ENCODE peak calls at places on chromosomes 3 and 15, in six cellular contexts. Y is heart left ventricle, F is IMR-90, E is esophagus squamous epithelium, N is breast epithelium, M is K562. U is an unnamed sample.

GRCh38 chr3:160108357-160108756 is 116.9 kb upstream of the C3orf80 start:
- DNase-seq in Y (no peak), F (no peak), E (no peak), N (no peak), M (no peak), U (no peak)

GRCh38 chr3:170469151-170470062 is 50.7 kb downstream of the CLDN11 start:
- DNase-seq in Y (no peak), F (peak), E (no peak), N (no peak), M (no peak), U (peak)

GRCh38 chr3:58000713-58001467 is 7.3 kb upstream of the FLNB start:
- DNase-seq in Y (no peak), F (no peak), E (no peak), N (no peak), M (no peak), U (no peak)

GRCh38 chr15:84736375-84736774 is 12.0 kb upstream of the ZNF592 start:
- DNase-seq in Y (no peak), F (no peak), E (no peak), N (no peak), M (no peak), U (no peak)

GRCh38 chr15:92800013-92800412 is 100.1 kb upstream of the CHD2 start:
- DNase-seq in Y (no peak), F (no peak), E (no peak), N (no peak), M (no peak), U (no peak)

GRCh38 chr3:2511356-2511755 is 412.7 kb downstream of the CNTN4 start:
- DNase-seq in Y (no peak), F (no peak), E (no peak), N (no peak), M (no peak), U (no peak)

GRCh38 chr3:150925751-150926201 is 20.5 kb upstream of the MINDY4B start:
- DNase-seq in Y (peak), F (peak), E (no peak), N (no peak), M (peak), U (peak)

GRCh38 chr15:74978503-74978902 is 16.9 kb upstream of the SCAMP5 start:
- DNase-seq in Y (no peak), F (peak), E (no peak), N (no peak), M (no peak), U (no peak)

GRCh38 chr3:5226783-5227182 is 39.3 kb downstream of the EDEM1 start:
- DNase-seq in Y (no peak), F (peak), E (no peak), N (no peak), M (no peak), U (no peak)

GRCh38 chr3:175404026-175404425 is 544.9 kb downstream of the NAALADL2 start:
- DNase-seq in Y (no peak), F (peak), E (no peak), N (no peak), M (no peak), U (no peak)

GRCh38 chr3:10577521-10577920 is 72.1 kb upstream of the ATP2B2 start:
- DNase-seq in Y (no peak), F (no peak), E (no peak), N (no peak), M (no peak), U (no peak)

GRCh38 chr15:38750816-38751215 is 186.2 kb upstream of the RASGRP1 start:
- DNase-seq in Y (no peak), F (no peak), E (no peak), N (no peak), M (no peak), U (no peak)

GRCh38 chr3:139586420-139587017 is 47.0 kb upstream of the RBP1 start:
- DNase-seq in Y (no peak), F (no peak), E (no peak), N (no peak), M (no peak), U (no peak)

GRCh38 chr3:11159421-11159904 is 5.2 kb downstream of the HRH1 start:
- DNase-seq in Y (no peak), F (peak), E (no peak), N (no peak), M (no peak), U (peak)

GRCh38 chr15:92385096-92385495 is 8.6 kb upstream of the ST8SIA2 start:
- DNase-seq in Y (no peak), F (peak), E (no peak), N (no peak), M (no peak), U (no peak)

GRCh38 chr3:121667333-121667732 is 6.6 kb upstream of the HCLS1 start:
- DNase-seq in Y (no peak), F (no peak), E (no peak), N (no peak), M (no peak), U (no peak)

GRCh38 chr15:52385670-52386069 is 90.1 kb upstream of the MYO5C start:
- DNase-seq in Y (no peak), F (no peak), E (no peak), N (no peak), M (no peak), U (no peak)

GRCh38 chr3:168544097-168544957 is 448.6 kb upstream of the GOLIM4 start:
- DNase-seq in Y (no peak), F (peak), E (no peak), N (no peak), M (no peak), U (no peak)

GRCh38 chr3:108125550-108126071 is 34.8 kb upstream of the CD47 start:
- DNase-seq in Y (no peak), F (no peak), E (peak), N (no peak), M (peak), U (no peak)

GRCh38 chr15:93985925-93986324 is 245.4 kb upstream of the MCTP2 start:
- DNase-seq in Y (no peak), F (no peak), E (no peak), N (no peak), M (no peak), U (no peak)

GRCh38 chr15:75672646-75673425 is 25.1 kb downstream of the SNX33 start:
- DNase-seq in Y (no peak), F (peak), E (no peak), N (no peak), M (no peak), U (no peak)

GRCh38 chr3:41404601-41405000 is 205.3 kb downstream of the CTNNB1 start:
- DNase-seq in Y (no peak), F (no peak), E (no peak), N (no peak), M (no peak), U (no peak)

GRCh38 chr3:60517134-60517533 is 734.1 kb downstream of the FHIT start:
- DNase-seq in Y (no peak), F (no peak), E (no peak), N (no peak), M (no peak), U (no peak)

GRCh38 chr3:60513241-60513640 is 738.0 kb downstream of the FHIT start:
- DNase-seq in Y (no peak), F (no peak), E (no peak), N (no peak), M (no peak), U (no peak)

GRCh38 chr3:60514085-60514649 is 737.1 kb downstream of the FHIT start:
- DNase-seq in Y (peak), F (no peak), E (no peak), N (no peak), M (no peak), U (no peak)

GRCh38 chr3:60512506-60512905 is 738.7 kb downstream of the FHIT start:
- DNase-seq in Y (no peak), F (no peak), E (no peak), N (no peak), M (no peak), U (no peak)

DNA sequence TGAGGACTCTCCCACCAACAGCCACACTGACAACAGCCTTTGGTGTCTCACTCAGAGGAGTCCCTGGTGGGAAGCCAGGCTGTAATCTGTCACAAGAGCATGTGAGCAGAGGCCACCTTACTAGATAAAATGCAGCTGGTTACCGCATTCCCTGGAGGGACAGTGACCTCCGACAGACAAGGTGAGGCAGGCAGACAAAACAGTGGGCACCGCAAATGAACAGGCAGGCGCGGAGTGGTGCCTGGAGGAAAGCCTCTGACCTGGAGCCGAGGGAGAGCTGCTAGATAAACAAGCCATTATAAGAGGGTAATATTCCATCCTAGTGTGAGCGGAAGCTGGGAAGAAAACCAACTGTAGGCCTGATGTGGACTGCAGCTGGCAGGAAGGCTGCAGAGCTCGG is 736.4 kb downstream of the FHIT start:
- DNase-seq in Y (no peak), F (no peak), E (no peak), N (no peak), M (no peak), U (no peak)
- H3K27ac ChIP-seq in Y (no peak), F (no peak), E (no peak), N (no peak), M (no peak), U (no peak)

DNA sequence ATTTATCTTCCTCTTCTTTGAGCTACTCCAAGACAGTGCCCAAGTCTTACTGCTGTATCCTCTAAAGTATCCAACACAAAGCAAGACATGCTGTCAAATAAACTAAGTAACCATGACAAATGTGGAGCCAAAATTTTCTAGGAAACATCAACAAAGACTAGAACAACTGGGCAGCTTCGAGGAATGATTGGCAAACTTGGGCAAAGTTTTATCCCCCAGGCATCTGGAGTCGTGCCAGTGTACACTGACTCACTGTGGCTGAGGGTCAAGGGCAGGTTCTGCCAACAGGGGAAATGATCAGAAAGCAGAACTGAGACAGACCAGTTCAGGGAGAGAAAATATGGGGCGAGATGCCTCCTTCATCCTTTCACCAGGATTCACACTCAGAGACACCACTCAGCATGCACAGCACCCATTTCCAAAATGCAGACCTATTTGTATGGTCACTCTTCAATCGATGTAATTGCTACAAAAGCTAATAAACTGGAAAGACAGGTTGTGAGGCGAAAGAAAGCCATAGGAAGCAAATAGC is 65.8 kb downstream of the MB21D2 start:
- DNase-seq in Y (no peak), F (peak), E (no peak), N (peak), M (no peak), U (no peak)
- TF ChIP-seq POLR2A in Y (no peak), F (no peak), E (no peak), N (no peak), M (no peak), U (no peak)

GRCh38 chr3:195270079-195270349 is 945 bp downstream of the XXYLT1 start:
- DNase-seq in Y (no peak), F (no peak), E (no peak), N (no peak), M (no peak), U (no peak)

GRCh38 chr3:195270350-195271115 is 426 bp downstream of the XXYLT1 start:
- DNase-seq in Y (peak), F (peak), E (no peak), N (no peak), M (peak), U (no peak)

GRCh38 chr3:195271116-195271858 is at the start of gene XXYLT1:
- DNase-seq in Y (peak), F (peak), E (peak), N (peak), M (peak), U (peak)

GRCh38 chr3:195268608-195269309 is 2.2 kb downstream of the XXYLT1 start:
- DNase-seq in Y (no peak), F (no peak), E (no peak), N (no peak), M (no peak), U (no peak)

GRCh38 chr3:195269375-195270078 is 1.4 kb downstream of the XXYLT1 start:
- DNase-seq in Y (no peak), F (no peak), E (no peak), N (no peak), M (no peak), U (no peak)
- H3K27ac ChIP-seq in Y (no peak), F (no peak), E (peak), N (no peak), M (peak), U (peak)

GRCh38 chr3:186789554-186790260 is 6.3 kb downstream of the EIF4A2 start:
- DNase-seq in Y (no peak), F (peak), E (no peak), N (no peak), M (peak), U (no peak)

GRCh38 chr3:186788482-186789370 is 5.3 kb downstream of the EIF4A2 start:
- DNase-seq in Y (no peak), F (no peak), E (no peak), N (no peak), M (peak), U (no peak)

GRCh38 chr3:186786810-186787375 is 3.5 kb downstream of the EIF4A2 start:
- DNase-seq in Y (no peak), F (no peak), E (no peak), N (no peak), M (no peak), U (no peak)

GRCh38 chr3:186785517-186786018 is 2.2 kb downstream of the EIF4A2 start:
- DNase-seq in Y (no peak), F (no peak), E (no peak), N (no peak), M (no peak), U (no peak)

DNA sequence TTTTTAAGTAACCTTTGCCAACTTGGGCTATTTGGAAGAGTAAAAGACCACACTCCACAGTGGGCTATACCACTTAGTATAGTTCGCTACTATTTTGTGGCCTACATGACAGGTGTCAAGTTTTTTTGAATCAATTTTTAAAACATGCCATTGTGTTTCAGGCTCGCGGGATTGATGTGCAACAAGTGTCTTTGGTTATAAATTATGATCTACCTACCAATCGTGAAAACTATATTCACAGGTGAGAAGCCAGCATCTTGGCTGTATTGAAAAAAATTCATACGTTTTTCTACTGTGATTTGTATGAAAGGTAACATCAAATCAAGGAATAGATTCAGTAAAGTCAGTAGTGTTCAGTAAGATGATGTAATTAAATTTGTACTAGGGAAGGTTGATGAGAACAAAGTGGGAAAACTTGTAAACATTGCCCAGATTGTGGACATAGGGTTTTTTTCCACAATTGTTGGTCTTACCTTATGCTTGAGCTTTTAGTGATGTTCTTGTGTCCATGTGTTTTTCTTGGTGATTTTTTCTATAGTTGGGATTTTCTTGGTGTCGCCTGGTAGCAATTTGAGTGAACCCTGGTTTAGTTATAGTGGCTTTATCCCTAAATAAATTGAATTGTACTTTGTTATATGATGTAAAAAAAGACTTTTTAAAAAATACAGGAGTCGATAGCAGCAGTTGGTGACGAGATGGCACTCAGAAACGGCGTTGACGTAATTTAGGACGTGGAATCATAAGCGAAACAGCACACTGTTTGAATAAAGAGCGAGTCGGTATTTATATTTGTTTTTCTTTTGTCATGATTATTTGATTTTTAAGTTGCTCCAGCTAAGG is 4.5 kb downstream of the EIF4A2 start:
- DNase-seq in Y (no peak), F (no peak), E (no peak), N (no peak), M (no peak), U (no peak)
- TF ChIP-seq POLR2A in Y (no peak), F (peak), E (no peak), N (no peak), M (peak), U (no peak)

GRCh38 chr3:14431928-14432834 is 29.8 kb downstream of the SLC6A6 start:
- DNase-seq in Y (peak), F (peak), E (peak), N (peak), M (peak), U (peak)

GRCh38 chr3:14432996-14433572 is 30.7 kb downstream of the SLC6A6 start:
- DNase-seq in Y (no peak), F (no peak), E (no peak), N (no peak), M (no peak), U (no peak)

GRCh38 chr3:14434541-14435151 is 32.2 kb downstream of the SLC6A6 start:
- DNase-seq in Y (no peak), F (no peak), E (no peak), N (peak), M (no peak), U (no peak)

GRCh38 chr3:14435175-14436011 is 33.0 kb downstream of the SLC6A6 start:
- DNase-seq in Y (no peak), F (no peak), E (no peak), N (no peak), M (no peak), U (no peak)

DNA sequence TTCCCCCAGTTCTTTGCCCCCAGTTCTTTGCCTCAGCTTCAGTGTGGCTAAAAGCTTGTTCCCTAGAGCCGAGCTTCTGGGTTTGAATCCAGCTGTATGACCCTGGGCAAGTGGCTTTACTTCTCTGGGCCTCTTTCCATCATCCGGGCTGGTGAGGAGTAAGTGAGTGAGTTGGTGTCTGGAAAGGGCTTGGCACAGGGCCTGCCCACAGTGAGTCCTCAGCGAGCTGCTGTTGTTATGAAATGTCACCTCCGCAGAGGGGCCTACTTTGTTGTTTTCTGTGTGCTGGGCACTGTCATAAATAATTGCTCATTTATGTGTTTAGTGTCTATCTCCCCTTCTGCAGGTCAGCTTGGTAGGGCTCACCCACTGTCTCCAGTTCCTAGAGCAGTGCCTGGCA is 31.7 kb downstream of the SLC6A6 start:
- DNase-seq in Y (no peak), F (peak), E (no peak), N (no peak), M (no peak), U (no peak)
- H3K27ac ChIP-seq in Y (peak), F (no peak), E (peak), N (peak), M (peak), U (no peak)

DNA sequence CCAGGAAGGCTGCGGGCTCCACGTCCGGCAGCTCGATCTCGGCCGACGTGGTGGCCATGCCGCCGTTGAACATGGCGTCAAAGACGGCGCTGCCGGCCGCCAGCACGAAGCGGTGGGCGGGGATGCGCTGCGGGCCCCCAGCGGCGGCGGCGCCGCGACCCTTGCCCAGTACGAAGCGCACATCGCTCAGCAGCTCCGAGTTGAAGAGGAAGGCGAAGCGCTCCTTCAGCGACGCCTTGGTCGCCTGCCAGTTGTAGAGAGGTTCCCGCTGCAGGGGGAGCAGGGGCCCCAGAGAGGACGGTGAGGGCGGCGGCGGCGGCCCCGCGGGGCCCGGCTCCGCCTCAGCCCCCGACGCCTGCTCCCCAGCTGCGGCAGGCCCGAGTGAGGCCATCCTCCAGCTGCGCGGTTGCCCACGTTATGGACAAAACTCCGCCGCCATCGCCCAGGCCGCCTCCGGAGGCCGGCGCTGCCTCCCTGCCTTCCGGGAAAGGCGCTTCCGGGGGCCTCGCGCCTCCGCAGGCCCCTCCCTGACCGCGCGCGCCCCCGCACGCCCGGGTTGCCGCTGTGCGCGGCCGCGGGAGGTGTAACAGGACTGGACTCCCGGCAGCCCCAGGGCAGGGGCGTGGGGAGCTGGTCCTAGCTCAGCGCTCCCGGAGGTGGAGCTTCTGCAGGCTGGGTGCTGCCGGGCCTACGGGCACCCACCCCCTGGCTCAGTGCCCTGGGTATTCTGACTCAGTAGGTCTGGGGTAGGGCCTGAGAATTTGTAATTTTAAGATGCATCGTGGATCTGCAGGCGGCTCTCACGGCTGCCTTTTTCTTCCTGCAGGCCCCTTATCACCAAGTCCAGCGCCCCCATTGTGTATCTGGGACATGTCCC is at the start of gene BTBD1:
- DNase-seq in Y (peak), F (peak), E (peak), N (peak), M (peak), U (peak)
- TF ChIP-seq POLR2A in Y (peak), F (peak), E (peak), N (no peak), M (peak), U (peak)

GRCh38 chr3:40237892-40238571 is 71.5 kb upstream of the EIF1B start:
- DNase-seq in Y (no peak), F (peak), E (no peak), N (no peak), M (no peak), U (no peak)
- H3K27ac ChIP-seq in Y (peak), F (no peak), E (no peak), N (no peak), M (no peak), U (no peak)